ENCODE peak calls at places on chromosomes 6 and 20, in four cellular contexts. P is GM12878, I is K562, D is HL-60. J is an unnamed sample.

GRCh38 chr6:167538746-167539145 is 213.9 kb downstream of the TTLL2 start:
- DNase-seq in D (no peak), I (no peak), P (no peak), J (no peak)

GRCh38 chr6:146856296-146856695 is 257.5 kb downstream of the ADGB start:
- DNase-seq in P (no peak), D (no peak), I (no peak), J (no peak)

GRCh38 chr6:167733740-167734661 is 92.7 kb upstream of the AFDN start:
- DNase-seq in D (no peak), P (no peak), I (no peak), J (no peak)

GRCh38 chr20:53100476-53100911 is 128.3 kb downstream of the TSHZ2 start:
- DNase-seq in D (no peak), I (no peak), P (no peak), J (no peak)

GRCh38 chr20:36093025-36093803 is 61.3 kb upstream of the EPB41L1 start:
- DNase-seq in I (peak), P (no peak), D (peak), J (no peak)

GRCh38 chr20:709421-709820 is 33.8 kb upstream of the SCRT2 start:
- DNase-seq in I (no peak), D (no peak), P (no peak), J (no peak)

GRCh38 chr6:127148511-127148910 is 30.0 kb downstream of the RSPO3 start:
- DNase-seq in I (no peak), P (no peak), D (no peak), J (no peak)

GRCh38 chr6:53926505-53926904 is 131.7 kb downstream of the LRRC1 start:
- DNase-seq in D (no peak), I (no peak), P (no peak), J (no peak)

GRCh38 chr6:53312355-53312754 is 36.4 kb downstream of the ELOVL5 start:
- DNase-seq in D (no peak), I (no peak), P (no peak), J (no peak)

GRCh38 chr20:6395695-6396094 is 272.9 kb upstream of the FERMT1 start:
- DNase-seq in D (no peak), P (no peak), I (no peak), J (no peak)

GRCh38 chr6:148758492-148758891 is 11.7 kb downstream of the UST start:
- DNase-seq in P (peak), D (peak), I (no peak), J (no peak)

GRCh38 chr20:61426361-61426760 is 174.3 kb downstream of the CDH4 start:
- DNase-seq in I (no peak), D (no peak), P (no peak), J (no peak)

GRCh38 chr6:135097172-135097571 is 42.5 kb upstream of the HBS1L start:
- DNase-seq in D (no peak), I (no peak), P (no peak), J (no peak)

GRCh38 chr20:9966966-9967365 is 67.8 kb upstream of the ANKEF1 start:
- DNase-seq in D (no peak), P (no peak), I (no peak), J (no peak)

GRCh38 chr6:113351183-113351834 is 505.8 kb upstream of the MARCKS start:
- DNase-seq in D (no peak), I (no peak), P (no peak), J (no peak)

GRCh38 chr6:128638817-128639216 is 118.4 kb upstream of the PTPRK start:
- DNase-seq in P (no peak), D (no peak), I (no peak), J (no peak)

GRCh38 chr20:47740225-47741184 is 44.8 kb downstream of the SULF2 start:
- DNase-seq in D (no peak), P (no peak), I (peak), J (no peak)

GRCh38 chr6:7438011-7438410 is 48.4 kb downstream of the RIOK1 start:
- DNase-seq in D (no peak), P (no peak), I (no peak), J (no peak)

GRCh38 chr6:163958646-163959045 is 544.1 kb downstream of the QKI start:
- DNase-seq in P (no peak), D (no peak), I (no peak), J (no peak)

GRCh38 chr6:168603234-168603633 is 162.2 kb downstream of the SMOC2 start:
- DNase-seq in D (no peak), P (no peak), I (no peak), J (no peak)

GRCh38 chr20:58829531-58829941 is 21.2 kb downstream of the GNAS-AS1 start:
- DNase-seq in D (no peak), P (no peak), I (no peak), J (no peak)

GRCh38 chr20:8757146-8757545 is 311.7 kb upstream of the PLCB4 start:
- DNase-seq in D (no peak), I (no peak), P (no peak), J (no peak)

GRCh38 chr6:170438402-170438753 is 114.7 kb downstream of the PSMB1 start:
- DNase-seq in P (no peak), D (no peak), I (peak), J (peak)

GRCh38 chr6:130632897-130633296 is 194.3 kb upstream of the SMLR1 start:
- DNase-seq in P (no peak), D (no peak), I (no peak), J (no peak)

GRCh38 chr6:451847-452246 is 60.3 kb downstream of the IRF4 start:
- DNase-seq in I (no peak), D (no peak), P (no peak), J (no peak)

GRCh38 chr20:34983995-34984735 is 28.5 kb downstream of the MYH7B start:
- DNase-seq in D (no peak), P (no peak), I (no peak), J (no peak)

GRCh38 chr6:17917837-17918763 is 69.3 kb downstream of the KIF13A start:
- DNase-seq in P (no peak), I (no peak), D (no peak), J (no peak)

GRCh38 chr6:27651371-27651732 is 178.4 kb upstream of the ZNF184 start:
- DNase-seq in D (no peak), I (peak), P (no peak), J (no peak)

GRCh38 chr20:33576432-33576883 is 85.7 kb upstream of the C20orf144 start:
- DNase-seq in D (no peak), P (no peak), I (no peak), J (no peak)

GRCh38 chr6:97674802-97675201 is 391.8 kb upstream of the MMS22L start:
- DNase-seq in P (no peak), I (no peak), D (no peak), J (no peak)

GRCh38 chr20:49482621-49483017 is at the start of gene KCNB1:
- DNase-seq in D (peak), I (peak), P (no peak), J (peak)

GRCh38 chr6:122947355-122947754 is 48.7 kb upstream of the CLVS2 start:
- DNase-seq in P (no peak), I (no peak), D (no peak), J (peak)

GRCh38 chr6:41917528-41917927 is 3.4 kb downstream of the MED20 start:
- DNase-seq in D (no peak), I (no peak), P (no peak), J (no peak)

GRCh38 chr6:55919909-55920308 is 44.5 kb upstream of the BMP5 start:
- DNase-seq in I (no peak), P (no peak), D (no peak), J (no peak)

GRCh38 chr6:41497994-41498393 is 48.2 kb upstream of the FOXP4 start:
- DNase-seq in D (no peak), P (no peak), I (no peak), J (no peak)

GRCh38 chr6:37072526-37072925 is 67.1 kb downstream of the FGD2 start:
- DNase-seq in P (no peak), I (no peak), D (peak), J (no peak)

GRCh38 chr6:148947621-148948444 is 201.0 kb downstream of the UST start:
- DNase-seq in D (peak), P (peak), I (peak), J (peak)

GRCh38 chr6:140485740-140486467 is 1111.5 kb upstream of the CITED2 start:
- DNase-seq in D (peak), I (no peak), P (peak), J (no peak)

GRCh38 chr6:140475086-140475485 is 1100.6 kb upstream of the CITED2 start:
- DNase-seq in D (no peak), P (no peak), I (no peak), J (no peak)

GRCh38 chr6:140486468-140487361 is 1112.3 kb upstream of the CITED2 start:
- DNase-seq in P (no peak), I (no peak), D (no peak), J (no peak)

GRCh38 chr6:140478631-140479030 is 1104.2 kb upstream of the CITED2 start:
- DNase-seq in I (no peak), P (no peak), D (no peak), J (no peak)

GRCh38 chr6:140480852-140481251 is 1106.4 kb upstream of the CITED2 start:
- DNase-seq in I (no peak), D (peak), P (no peak), J (no peak)
- TF ChIP-seq SPI1 in I (no peak), D (peak), P (no peak), J (no peak)

DNA sequence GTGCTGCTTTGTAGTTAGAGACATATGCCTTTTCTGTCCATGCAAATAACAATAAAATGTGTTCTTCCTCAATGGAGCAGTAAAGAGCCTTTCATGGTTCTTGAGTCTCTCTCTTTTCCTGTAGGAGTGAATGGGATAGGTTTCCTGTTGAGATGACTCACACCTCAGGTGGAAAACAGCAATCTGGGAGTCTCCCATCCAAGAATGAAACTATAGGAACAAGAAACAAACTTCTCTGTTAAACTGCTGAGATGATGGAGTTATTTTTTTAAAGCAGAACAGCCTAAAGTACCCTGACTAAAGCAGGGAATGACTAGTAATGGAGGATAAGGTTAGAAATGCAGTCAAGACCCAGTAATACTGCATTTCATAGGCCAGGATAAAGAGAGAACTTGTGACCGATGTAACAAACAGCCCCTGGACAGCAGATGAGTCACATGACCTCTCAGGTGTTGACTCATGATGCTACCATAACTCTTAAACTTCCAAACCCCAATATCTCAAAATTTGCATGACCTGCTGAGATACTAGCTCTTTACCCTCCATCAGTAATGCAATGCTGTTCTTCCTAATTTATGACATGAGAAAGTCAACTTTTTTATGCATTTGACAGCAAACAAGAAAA is 548.9 kb downstream of the CBLN4 start:
- DNase-seq in I (no peak), D (no peak), P (no peak), J (no peak)
- TF ChIP-seq SPI1 in I (no peak), D (no peak), P (no peak), J (no peak)

GRCh38 chr6:70599187-70599586 is 32.5 kb downstream of the SDHAF4 start:
- DNase-seq in D (no peak), P (no peak), I (no peak), J (no peak)
- TF ChIP-seq SPI1 in D (no peak), P (no peak), I (no peak), J (no peak)

GRCh38 chr6:137693737-137694136 is 173.3 kb upstream of the TNFAIP3 start:
- DNase-seq in D (no peak), P (no peak), I (no peak), J (no peak)
- TF ChIP-seq SPI1 in D (no peak), P (no peak), I (no peak), J (no peak)

DNA sequence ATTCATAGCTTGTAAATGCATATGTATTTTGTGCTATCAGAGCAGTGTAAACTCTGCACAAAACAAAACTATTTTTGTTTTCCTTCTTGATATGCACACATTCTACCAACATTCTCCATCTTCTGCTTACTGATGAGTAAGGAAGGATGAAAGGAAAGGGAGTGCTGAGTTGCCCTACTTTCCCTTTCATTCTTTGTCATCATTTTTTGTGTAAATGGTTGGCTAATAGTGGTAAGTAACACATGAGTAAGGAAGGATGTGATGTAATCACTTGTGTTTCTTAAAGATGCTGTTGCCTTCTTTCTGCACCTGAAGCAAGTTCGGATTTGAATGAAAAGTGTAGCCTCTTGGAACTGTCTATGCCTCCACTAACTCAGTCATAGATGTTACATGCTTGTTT is 4.6 kb upstream of the REV3L start:
- DNase-seq in D (peak), P (peak), I (no peak), J (no peak)
- TF ChIP-seq SPI1 in D (no peak), P (no peak), I (no peak), J (no peak)

DNA sequence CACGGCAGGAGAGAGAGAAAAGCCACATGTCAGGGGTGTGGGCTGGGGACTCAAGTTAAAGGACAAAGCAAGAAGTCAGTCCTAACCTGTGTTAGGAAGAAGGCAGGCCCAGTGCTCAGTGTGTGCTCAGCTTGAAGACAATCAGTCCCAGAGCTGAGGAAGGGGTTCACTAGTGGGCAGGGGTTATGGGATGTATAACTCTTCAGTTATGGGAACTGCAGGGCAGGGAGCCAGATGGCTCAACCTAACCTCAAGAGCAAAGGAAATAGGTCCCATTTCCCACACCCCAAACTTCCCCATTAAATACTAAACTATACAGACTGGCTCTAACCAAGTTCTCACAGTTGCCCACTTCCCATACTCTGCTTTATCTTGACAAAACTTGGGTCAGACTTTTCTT is 7.4 kb upstream of the SSTR4 start:
- DNase-seq in P (no peak), D (peak), I (no peak), J (no peak)
- TF ChIP-seq SPI1 in P (no peak), D (peak), I (no peak), J (no peak)

GRCh38 chr6:157233686-157234085 is 89.6 kb downstream of the TMEM242 start:
- DNase-seq in I (no peak), D (no peak), P (no peak), J (no peak)

GRCh38 chr6:157230971-157231370 is 92.3 kb downstream of the TMEM242 start:
- DNase-seq in I (no peak), P (no peak), D (no peak), J (no peak)

GRCh38 chr6:157233156-157233555 is 90.2 kb downstream of the TMEM242 start:
- DNase-seq in P (no peak), I (no peak), D (no peak), J (no peak)

GRCh38 chr6:157229733-157230132 is 93.6 kb downstream of the TMEM242 start:
- DNase-seq in P (no peak), I (no peak), D (no peak), J (no peak)

DNA sequence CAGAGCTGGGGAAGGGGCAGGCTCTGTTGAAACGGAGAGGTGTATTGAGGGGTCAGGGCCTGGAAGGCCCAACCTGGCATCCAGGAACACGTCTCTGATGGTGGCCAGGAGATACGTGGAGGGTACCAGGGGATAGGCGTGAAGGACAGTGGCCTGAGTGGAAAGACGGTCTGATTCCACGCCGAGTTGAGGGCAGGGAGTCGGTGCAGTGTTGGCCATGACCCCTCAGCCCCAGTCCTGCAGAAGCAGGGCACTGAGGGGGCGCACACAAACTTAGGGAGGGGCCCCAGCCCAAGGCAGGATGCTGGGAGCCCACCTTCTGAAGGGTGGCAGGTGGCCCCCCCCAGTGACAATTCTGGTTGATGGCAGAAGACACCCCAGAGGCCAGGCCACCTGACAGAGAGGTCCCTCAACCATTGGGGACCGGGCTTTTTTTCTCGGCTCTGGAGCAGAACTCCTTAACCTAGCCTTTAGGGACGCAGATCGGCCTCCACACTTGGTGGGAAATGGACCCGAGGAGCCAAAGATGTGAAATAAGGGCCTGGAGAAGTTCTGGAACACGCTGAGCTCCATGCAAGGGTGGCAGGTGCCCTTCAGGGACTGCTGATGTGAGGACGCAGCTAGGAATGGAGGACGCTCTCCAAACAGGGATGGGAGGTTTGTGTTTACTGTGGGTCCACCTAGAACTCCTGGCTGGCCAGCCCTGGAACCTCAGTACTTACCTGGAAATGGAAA is 91.0 kb downstream of the TMEM242 start:
- DNase-seq in I (no peak), D (no peak), P (no peak), J (no peak)
- TF ChIP-seq SPI1 in I (no peak), D (no peak), P (no peak), J (no peak)

GRCh38 chr20:63177785-63178444 is 38.0 kb downstream of the YTHDF1 start:
- DNase-seq in P (no peak), D (no peak), I (no peak), J (no peak)
- TF ChIP-seq SPI1 in P (no peak), D (no peak), I (no peak), J (no peak)